ENCODE peak calls at places on chromosomes 6 and 20, in nine cellular contexts. T, O, K, L, A, V, H, G and Q are unnamed samples.

GRCh38 chr6:28553986-28554881 is 28.6 kb downstream of the GPX5 start:
- DNase-seq in A (no peak), V (no peak), G (no peak), O (no peak), T (no peak), K (no peak), L (no peak), H (no peak), Q (no peak)

GRCh38 chr6:45880139-45880538 is 135.5 kb downstream of the CLIC5 start:
- DNase-seq in L (peak), G (no peak), K (no peak), T (no peak), V (no peak), H (no peak), A (no peak), O (no peak), Q (no peak)

GRCh38 chr6:16811277-16811979 is 50.2 kb upstream of the ATXN1 start:
- DNase-seq in K (no peak), O (no peak), T (no peak), A (no peak), V (no peak), G (no peak), L (no peak), H (no peak), Q (no peak)

GRCh38 chr6:19536838-19537237 is 300.3 kb upstream of the ID4 start:
- DNase-seq in V (no peak), K (peak), H (no peak), L (no peak), T (no peak), G (peak), O (no peak), A (no peak), Q (no peak)

GRCh38 chr6:112203577-112204349 is 50.6 kb downstream of the LAMA4 start:
- DNase-seq in K (peak), A (no peak), G (peak), L (peak), T (peak), H (no peak), V (no peak), O (no peak), Q (no peak)

GRCh38 chr20:32536861-32537656 is 48.1 kb downstream of the NOL4L start:
- DNase-seq in K (peak), G (no peak), V (peak), O (no peak), T (no peak), L (peak), A (peak), H (peak), Q (no peak)

GRCh38 chr6:41781302-41781711 is 725 bp downstream of the PRICKLE4 start:
- DNase-seq in G (no peak), H (no peak), L (no peak), K (no peak), A (peak), V (no peak), O (no peak), T (no peak), Q (peak)

GRCh38 chr6:16059496-16059895 is 69.4 kb upstream of the MYLIP start:
- DNase-seq in K (no peak), O (no peak), A (no peak), L (no peak), V (no peak), H (no peak), G (no peak), T (no peak), Q (no peak)

GRCh38 chr6:85403331-85404015 is 46.4 kb upstream of the NT5E start:
- DNase-seq in A (no peak), O (no peak), K (peak), L (no peak), G (peak), T (peak), V (no peak), H (no peak), Q (no peak)

GRCh38 chr6:169450097-169450496 is 196.5 kb upstream of the THBS2 start:
- DNase-seq in K (no peak), V (no peak), H (no peak), A (no peak), O (no peak), T (peak), L (no peak), G (no peak), Q (no peak)

GRCh38 chr6:43223175-43223574 is 6.1 kb downstream of the DNPH1 start:
- DNase-seq in T (no peak), A (no peak), H (no peak), K (no peak), V (peak), G (no peak), O (no peak), L (no peak), Q (peak)

GRCh38 chr6:43202451-43202850 is 20.5 kb downstream of the CUL9 start:
- DNase-seq in L (no peak), O (no peak), T (no peak), K (no peak), A (no peak), H (no peak), V (no peak), G (no peak), Q (peak)

GRCh38 chr6:16205377-16206144 is 32.8 kb upstream of the GMPR start:
- DNase-seq in H (peak), V (no peak), O (peak), K (no peak), G (no peak), A (no peak), L (no peak), T (peak), Q (no peak)

GRCh38 chr20:32216396-32217142 is 8.9 kb downstream of the POFUT1 start:
- DNase-seq in A (no peak), V (no peak), O (no peak), G (no peak), L (no peak), K (no peak), H (no peak), T (no peak), Q (no peak)

GRCh38 chr6:167323111-167323510 is 1.8 kb upstream of the TTLL2 start:
- DNase-seq in O (no peak), G (no peak), A (no peak), V (no peak), K (no peak), T (no peak), L (no peak), H (no peak), Q (no peak)

GRCh38 chr6:142474446-142475289 is 172.9 kb downstream of the ADGRG6 start:
- DNase-seq in H (no peak), K (peak), V (no peak), L (peak), G (peak), A (no peak), O (peak), T (peak), Q (no peak)

GRCh38 chr6:1524040-1524480 is 85.7 kb upstream of the FOXC1 start:
- DNase-seq in H (no peak), K (peak), V (peak), O (peak), L (peak), A (peak), G (peak), T (peak), Q (no peak)

GRCh38 chr6:26613717-26614683 is 17.2 kb downstream of the ABT1 start:
- DNase-seq in O (no peak), H (no peak), L (no peak), V (no peak), G (no peak), T (no peak), A (peak), K (no peak), Q (no peak)

GRCh38 chr20:47672886-47673670 is 112.2 kb downstream of the SULF2 start:
- DNase-seq in L (no peak), O (no peak), G (no peak), T (no peak), H (no peak), A (no peak), K (no peak), V (peak), Q (no peak)

GRCh38 chr6:9463311-9463710 is 951.6 kb downstream of the TFAP2A start:
- DNase-seq in T (no peak), A (no peak), V (no peak), L (no peak), H (no peak), K (no peak), G (no peak), O (no peak), Q (no peak)

GRCh38 chr6:144007779-144008500 is at the start of gene PLAGL1:
- DNase-seq in A (peak), O (peak), K (peak), G (peak), T (peak), L (peak), V (peak), H (no peak), Q (peak)

GRCh38 chr6:120894077-120894476 is 440.2 kb downstream of the TBC1D32 start:
- DNase-seq in V (no peak), G (no peak), K (no peak), L (peak), O (no peak), T (no peak), A (no peak), H (no peak), Q (no peak)

GRCh38 chr6:79635179-79635578 is 4.0 kb downstream of the SH3BGRL2 start:
- DNase-seq in A (no peak), V (no peak), T (peak), O (no peak), K (peak), G (peak), L (no peak), H (no peak), Q (no peak)

GRCh38 chr6:167704396-167704801 is 122.3 kb upstream of the AFDN start:
- DNase-seq in T (no peak), G (no peak), A (no peak), V (no peak), L (no peak), O (no peak), K (no peak), H (no peak), Q (no peak)

GRCh38 chr6:20182069-20182468 is 30.2 kb downstream of the MBOAT1 start:
- DNase-seq in V (no peak), T (no peak), G (no peak), O (no peak), A (no peak), K (no peak), L (no peak), H (no peak), Q (no peak)

GRCh38 chr20:44166477-44166876 is 20.5 kb downstream of the JPH2 start:
- DNase-seq in K (no peak), L (no peak), A (no peak), O (no peak), V (peak), T (peak), G (no peak), H (no peak), Q (no peak)

GRCh38 chr6:81889644-81890043 is 137.2 kb upstream of the TENT5A start:
- DNase-seq in L (no peak), A (no peak), O (no peak), T (no peak), H (no peak), K (no peak), G (no peak), V (no peak), Q (no peak)

GRCh38 chr6:684831-685636 is 7.9 kb downstream of the EXOC2 start:
- DNase-seq in T (peak), K (no peak), L (no peak), V (no peak), O (no peak), H (no peak), G (peak), A (no peak), Q (no peak)

GRCh38 chr6:71404145-71404966 is 115.7 kb downstream of the OGFRL1 start:
- DNase-seq in A (no peak), K (peak), G (peak), H (no peak), T (peak), L (peak), V (no peak), O (no peak), Q (no peak)

GRCh38 chr20:40688129-40689099 is 622 bp downstream of the MAFB start:
- DNase-seq in K (no peak), L (peak), V (peak), T (peak), H (no peak), A (peak), G (no peak), O (no peak), Q (no peak)

GRCh38 chr6:69390125-69390524 is 406.7 kb downstream of the LMBRD1 start:
- DNase-seq in V (no peak), G (no peak), L (no peak), T (peak), H (no peak), O (no peak), K (no peak), A (no peak), Q (no peak)

GRCh38 chr6:111793711-111794111 is 79.5 kb downstream of the FYN start:
- DNase-seq in A (no peak), G (no peak), O (no peak), H (no peak), V (no peak), L (no peak), T (no peak), K (no peak), Q (no peak)

GRCh38 chr6:170288091-170288631 is 2.7 kb downstream of the DLL1 start:
- DNase-seq in A (no peak), T (no peak), V (peak), H (peak), G (no peak), K (no peak), L (no peak), O (no peak), Q (peak)

GRCh38 chr20:55745840-55746239 is 259.5 kb downstream of the CBLN4 start:
- DNase-seq in T (no peak), V (no peak), L (no peak), K (no peak), O (no peak), A (no peak), H (no peak), G (no peak), Q (no peak)

DNA sequence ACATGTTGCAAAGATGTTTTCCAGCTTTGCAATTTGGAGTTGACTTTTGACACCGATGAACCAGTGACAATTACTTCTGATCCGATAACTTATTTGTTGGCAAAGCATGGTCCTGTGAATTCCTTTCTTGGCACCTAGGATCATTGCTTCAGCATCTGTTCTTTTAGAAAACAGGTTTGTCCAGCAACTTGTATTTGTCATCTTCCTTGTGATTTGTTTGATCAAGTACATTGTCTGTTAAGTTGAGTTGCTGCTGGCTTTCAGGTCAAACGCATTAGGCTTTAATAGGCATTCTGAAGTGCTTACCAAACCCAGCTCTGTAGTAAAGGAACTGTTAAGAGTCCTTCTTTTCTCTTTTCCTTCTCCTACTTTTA is 192.4 kb upstream of the ZNF217 start:
- DNase-seq in A (no peak), L (peak), O (no peak), H (no peak), T (no peak), V (no peak), G (peak), K (peak), Q (no peak)
- TF ChIP-seq CTCF in A (no peak), L (no peak), O (no peak), H (no peak), T (no peak), V (no peak), G (no peak), K (no peak), Q (no peak)

GRCh38 chr20:35988910-35989463 is 20.6 kb downstream of the CNBD2 start:
- DNase-seq in A (no peak), V (no peak), G (no peak), L (no peak), K (no peak), T (no peak), O (no peak), H (no peak), Q (no peak)

GRCh38 chr20:35994994-35995453 is 26.6 kb downstream of the CNBD2 start:
- DNase-seq in G (peak), T (peak), A (peak), H (peak), L (peak), K (peak), O (peak), V (peak), Q (no peak)

GRCh38 chr20:35985789-35986188 is 17.4 kb downstream of the CNBD2 start:
- DNase-seq in H (no peak), L (no peak), O (no peak), K (no peak), G (no peak), V (no peak), A (no peak), T (no peak), Q (no peak)

GRCh38 chr20:35992713-35993335 is 24.4 kb downstream of the CNBD2 start:
- DNase-seq in G (peak), L (peak), V (no peak), H (peak), K (peak), A (no peak), T (peak), O (peak), Q (no peak)

GRCh38 chr20:35991142-35991771 is 22.9 kb downstream of the CNBD2 start:
- DNase-seq in A (no peak), T (no peak), O (no peak), H (no peak), G (no peak), K (peak), L (peak), V (no peak), Q (no peak)
- TF ChIP-seq CTCF in A (peak), T (peak), O (peak), H (peak), G (peak), K (peak), L (peak), V (peak), Q (peak)

GRCh38 chr20:58880994-58881752 is 28.7 kb downstream of the GNAS start:
- DNase-seq in L (no peak), O (no peak), G (no peak), K (no peak), A (no peak), H (no peak), T (no peak), V (no peak), Q (no peak)
- TF ChIP-seq CTCF in L (peak), O (peak), G (peak), K (peak), A (no peak), H (no peak), T (no peak), V (no peak), Q (peak)

DNA sequence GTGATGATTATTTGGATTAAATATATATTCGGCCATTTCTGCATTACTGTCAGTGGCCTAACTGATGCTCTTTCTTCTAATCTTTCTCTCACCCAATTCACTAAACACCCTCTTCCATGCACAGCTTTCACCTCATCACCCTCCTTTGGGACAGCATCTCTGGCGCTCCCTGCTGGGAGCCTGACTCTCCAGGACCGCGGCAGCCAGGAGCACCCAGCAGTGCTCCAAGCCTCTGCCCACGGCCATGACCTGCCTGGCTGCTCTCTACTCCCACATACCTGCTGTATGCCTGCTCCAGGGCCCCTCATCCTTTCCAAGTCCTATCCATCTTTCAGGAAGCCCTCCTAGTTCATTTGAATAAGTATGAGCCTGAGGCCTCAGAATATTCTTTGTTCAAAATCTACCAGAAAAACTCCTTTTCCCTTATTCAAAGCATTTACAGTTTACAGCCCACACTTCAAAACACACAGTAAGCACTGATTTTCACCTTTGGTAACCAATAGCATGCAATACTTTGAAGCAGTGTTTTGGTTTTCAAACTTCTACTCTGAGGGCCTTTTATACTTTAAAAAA is 15.2 kb downstream of the CTCFL start:
- DNase-seq in O (no peak), G (peak), T (no peak), V (no peak), K (peak), A (no peak), L (peak), H (no peak), Q (no peak)
- TF ChIP-seq CTCF in O (peak), G (peak), T (peak), V (peak), K (peak), A (peak), L (peak), H (no peak), Q (peak)

GRCh38 chr6:24329022-24329421 is 28.8 kb downstream of the DCDC2 start:
- DNase-seq in L (no peak), G (no peak), T (peak), H (no peak), A (no peak), O (no peak), V (no peak), K (no peak), Q (no peak)

GRCh38 chr6:24325978-24326377 is 31.9 kb downstream of the DCDC2 start:
- DNase-seq in T (no peak), L (no peak), G (no peak), O (no peak), H (no peak), V (no peak), K (no peak), A (no peak), Q (no peak)

GRCh38 chr6:24332306-24332705 is 25.6 kb downstream of the DCDC2 start:
- DNase-seq in H (no peak), A (no peak), V (no peak), L (peak), T (peak), K (peak), O (no peak), G (peak), Q (no peak)

GRCh38 chr6:24330137-24330732 is 27.6 kb downstream of the DCDC2 start:
- DNase-seq in T (peak), L (peak), O (no peak), V (no peak), A (no peak), K (no peak), G (peak), H (no peak), Q (no peak)

GRCh38 chr6:24329451-24329850 is 28.4 kb downstream of the DCDC2 start:
- DNase-seq in O (no peak), A (no peak), T (peak), H (no peak), L (no peak), G (no peak), V (no peak), K (no peak), Q (no peak)
- TF ChIP-seq CTCF in O (no peak), A (no peak), T (no peak), H (no peak), L (no peak), G (no peak), V (no peak), K (no peak), Q (no peak)

GRCh38 chr6:164035912-164036485 is 621.5 kb downstream of the QKI start:
- DNase-seq in G (no peak), O (no peak), L (no peak), V (no peak), K (peak), H (no peak), A (no peak), T (no peak), Q (no peak)

GRCh38 chr6:164037165-164037564 is 622.6 kb downstream of the QKI start:
- DNase-seq in V (no peak), T (no peak), K (no peak), H (no peak), O (no peak), G (no peak), A (no peak), L (no peak), Q (no peak)

GRCh38 chr6:164042212-164042611 is 627.7 kb downstream of the QKI start:
- DNase-seq in L (no peak), A (no peak), G (no peak), O (no peak), V (no peak), T (peak), H (no peak), K (no peak), Q (no peak)

GRCh38 chr6:164040994-164041393 is 626.5 kb downstream of the QKI start:
- DNase-seq in V (no peak), T (no peak), G (no peak), K (no peak), O (no peak), H (no peak), A (no peak), L (no peak), Q (no peak)

GRCh38 chr6:164039954-164040375 is 625.4 kb downstream of the QKI start:
- DNase-seq in L (no peak), H (no peak), A (peak), G (peak), T (no peak), V (peak), K (peak), O (no peak), Q (no peak)
- TF ChIP-seq CTCF in L (no peak), H (no peak), A (no peak), G (no peak), T (no peak), V (peak), K (peak), O (no peak), Q (no peak)

DNA sequence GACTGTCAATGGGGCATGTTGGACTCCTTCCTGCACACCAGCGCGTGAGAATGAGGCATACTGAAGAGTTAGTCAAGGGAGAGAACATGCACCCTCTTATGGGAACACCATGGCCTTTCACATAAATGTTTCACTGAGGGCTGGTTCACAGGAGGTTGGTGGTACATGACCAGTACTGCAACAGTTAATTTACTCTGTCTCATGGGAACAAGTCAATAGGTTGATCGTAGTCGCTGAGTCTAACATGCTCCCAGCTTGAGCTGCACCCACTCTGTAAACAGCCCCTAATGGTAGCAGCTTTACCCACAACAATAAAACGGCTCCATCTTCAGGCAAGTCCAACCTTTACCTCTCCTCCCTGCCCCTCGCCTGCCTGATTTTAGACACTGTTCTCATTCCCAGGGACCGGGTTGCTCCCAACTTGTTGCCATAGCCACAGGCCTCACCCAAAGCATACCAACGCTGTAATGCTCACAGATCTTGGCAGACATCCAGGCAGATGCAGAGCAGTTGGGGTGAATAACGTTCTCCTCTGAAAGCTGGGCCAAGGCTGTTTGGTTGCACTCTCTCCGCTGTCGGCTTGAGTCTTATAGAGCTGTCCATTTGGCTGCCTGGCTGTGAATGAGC is 111.3 kb downstream of the LY86 start:
- DNase-seq in O (no peak), A (peak), L (peak), G (peak), K (peak), V (peak), T (peak), H (no peak), Q (no peak)
- TF ChIP-seq CTCF in O (no peak), A (no peak), L (no peak), G (no peak), K (no peak), V (no peak), T (no peak), H (no peak), Q (peak)